ENCODE peak calls at places on chromosomes 16 and 17, in seven cellular contexts. One of them, this sample, is unnamed.

GRCh38 chr17:29292992-29293889 is 707 bp downstream of the NUFIP2 start:
- DNase-seq in prostate gland: peak; percentile 37
- DNase-seq in H1: peak; percentile 78
- DNase-seq in suprapubic skin: peak; percentile 84
- DNase-seq in fibroblast of lung: peak; percentile 45
- DNase-seq in cardiac muscle cell: peak; percentile 84
- DNase-seq in brain microvascular endothelial cell: peak; percentile 18
- DNase-seq in this sample: peak; percentile 83

GRCh38 chr16:2082171-2082982 is 34.6 kb downstream of the TSC2 start:
- DNase-seq in fibroblast of lung: no peak
- DNase-seq in suprapubic skin: no peak
- DNase-seq in brain microvascular endothelial cell: no peak
- DNase-seq in H1: no peak
- DNase-seq in prostate gland: peak; percentile 86
- DNase-seq in cardiac muscle cell: no peak
- DNase-seq in this sample: no peak

GRCh38 chr17:80892900-80893603 is 98.6 kb upstream of the CHMP6 start:
- DNase-seq in cardiac muscle cell: no peak
- DNase-seq in prostate gland: no peak
- DNase-seq in fibroblast of lung: peak; percentile 95
- DNase-seq in suprapubic skin: no peak
- DNase-seq in H1: no peak
- DNase-seq in brain microvascular endothelial cell: peak; percentile 70
- DNase-seq in this sample: no peak

GRCh38 chr17:65690626-65691310 is 129.3 kb upstream of the AXIN2 start:
- DNase-seq in prostate gland: no peak
- DNase-seq in H1: no peak
- DNase-seq in suprapubic skin: no peak
- DNase-seq in fibroblast of lung: no peak
- DNase-seq in brain microvascular endothelial cell: no peak
- DNase-seq in cardiac muscle cell: no peak
- DNase-seq in this sample: no peak

GRCh38 chr17:45170280-45170975 is 8.8 kb downstream of the HEXIM2 start:
- DNase-seq in prostate gland: no peak
- DNase-seq in cardiac muscle cell: no peak
- DNase-seq in suprapubic skin: no peak
- DNase-seq in fibroblast of lung: no peak
- DNase-seq in H1: no peak
- DNase-seq in brain microvascular endothelial cell: no peak
- DNase-seq in this sample: no peak

GRCh38 chr17:40075216-40076100 is 12.7 kb downstream of the THRA start:
- DNase-seq in cardiac muscle cell: peak; percentile 78
- DNase-seq in brain microvascular endothelial cell: no peak
- DNase-seq in H1: peak; percentile 92
- DNase-seq in suprapubic skin: no peak
- DNase-seq in fibroblast of lung: no peak
- DNase-seq in prostate gland: peak; percentile 85
- DNase-seq in this sample: peak; percentile 84

GRCh38 chr17:77203436-77203835 is 62.7 kb downstream of the SEC14L1 start:
- DNase-seq in brain microvascular endothelial cell: no peak
- DNase-seq in H1: no peak
- DNase-seq in suprapubic skin: no peak
- DNase-seq in prostate gland: no peak
- DNase-seq in fibroblast of lung: no peak
- DNase-seq in cardiac muscle cell: no peak
- DNase-seq in this sample: no peak

GRCh38 chr16:56985288-56985961 is 3.9 kb upstream of the NLRC5 start:
- DNase-seq in prostate gland: no peak
- DNase-seq in brain microvascular endothelial cell: peak; percentile 83
- DNase-seq in cardiac muscle cell: no peak
- DNase-seq in fibroblast of lung: peak; percentile 88
- DNase-seq in suprapubic skin: no peak
- DNase-seq in H1: no peak
- DNase-seq in this sample: peak; percentile 73

GRCh38 chr16:48561960-48562393 is 48.0 kb downstream of the N4BP1 start:
- DNase-seq in brain microvascular endothelial cell: peak; percentile 37
- DNase-seq in H1: no peak
- DNase-seq in cardiac muscle cell: no peak
- DNase-seq in suprapubic skin: no peak
- DNase-seq in prostate gland: no peak
- DNase-seq in fibroblast of lung: peak; percentile 68
- DNase-seq in this sample: no peak

GRCh38 chr16:61323456-61323855 is 712.8 kb downstream of the CDH8 start:
- DNase-seq in prostate gland: no peak
- DNase-seq in cardiac muscle cell: no peak
- DNase-seq in brain microvascular endothelial cell: peak; percentile 48
- DNase-seq in fibroblast of lung: peak; percentile 0
- DNase-seq in H1: no peak
- DNase-seq in suprapubic skin: no peak
- DNase-seq in this sample: no peak

GRCh38 chr17:81918762-81919545 is 978 bp upstream of the SIRT7 start:
- DNase-seq in prostate gland: peak; percentile 54
- DNase-seq in cardiac muscle cell: no peak
- DNase-seq in fibroblast of lung: no peak
- DNase-seq in brain microvascular endothelial cell: no peak
- DNase-seq in suprapubic skin: no peak
- DNase-seq in H1: no peak
- DNase-seq in this sample: no peak

GRCh38 chr17:79541038-79541437 is 69.8 kb downstream of the RBFOX3 start:
- DNase-seq in cardiac muscle cell: no peak
- DNase-seq in suprapubic skin: no peak
- DNase-seq in H1: no peak
- DNase-seq in prostate gland: no peak
- DNase-seq in brain microvascular endothelial cell: no peak
- DNase-seq in fibroblast of lung: no peak
- DNase-seq in this sample: no peak

GRCh38 chr16:89038221-89038721 is 55.4 kb upstream of the ACSF3 start:
- DNase-seq in prostate gland: no peak
- DNase-seq in brain microvascular endothelial cell: no peak
- DNase-seq in suprapubic skin: no peak
- DNase-seq in H1: no peak
- DNase-seq in fibroblast of lung: no peak
- DNase-seq in cardiac muscle cell: no peak
- DNase-seq in this sample: no peak

GRCh38 chr17:28381141-28381825 is 9.8 kb downstream of the SARM1 start:
- DNase-seq in cardiac muscle cell: peak; percentile 74
- DNase-seq in H1: peak; percentile 91
- DNase-seq in suprapubic skin: no peak
- DNase-seq in brain microvascular endothelial cell: no peak
- DNase-seq in fibroblast of lung: no peak
- DNase-seq in prostate gland: no peak
- DNase-seq in this sample: peak; percentile 56

GRCh38 chr16:28846080-28846932 is at the start of gene TUFM:
- DNase-seq in suprapubic skin: peak; percentile 98
- DNase-seq in fibroblast of lung: peak; percentile 98
- DNase-seq in H1: peak; percentile 98
- DNase-seq in prostate gland: peak; percentile 97
- DNase-seq in brain microvascular endothelial cell: peak; percentile 97
- DNase-seq in cardiac muscle cell: peak; percentile 99
- DNase-seq in this sample: peak; percentile 99

GRCh38 chr16:28842696-28843095 is 3.5 kb downstream of the TUFM start:
- DNase-seq in prostate gland: no peak
- DNase-seq in fibroblast of lung: no peak
- DNase-seq in brain microvascular endothelial cell: no peak
- DNase-seq in H1: no peak
- DNase-seq in cardiac muscle cell: no peak
- DNase-seq in suprapubic skin: no peak
- DNase-seq in this sample: no peak

GRCh38 chr16:28843766-28844165 is 2.4 kb downstream of the TUFM start:
- DNase-seq in brain microvascular endothelial cell: no peak
- DNase-seq in fibroblast of lung: no peak
- DNase-seq in prostate gland: no peak
- DNase-seq in suprapubic skin: no peak
- DNase-seq in H1: no peak
- DNase-seq in cardiac muscle cell: no peak
- DNase-seq in this sample: no peak

GRCh38 chr16:28845173-28846079 is 722 bp downstream of the TUFM start:
- DNase-seq in cardiac muscle cell: peak; percentile 40
- DNase-seq in H1: no peak
- DNase-seq in fibroblast of lung: peak; percentile 18
- DNase-seq in prostate gland: no peak
- DNase-seq in brain microvascular endothelial cell: peak; percentile 50
- DNase-seq in suprapubic skin: no peak
- DNase-seq in this sample: peak; percentile 69

GRCh38 chr16:28844226-28844885 is 1.8 kb downstream of the TUFM start:
- DNase-seq in fibroblast of lung: no peak
- DNase-seq in suprapubic skin: no peak
- DNase-seq in brain microvascular endothelial cell: no peak
- DNase-seq in prostate gland: no peak
- DNase-seq in cardiac muscle cell: no peak
- DNase-seq in H1: no peak
- DNase-seq in this sample: no peak
- TF ChIP-seq CTCF in fibroblast of lung: no peak
- TF ChIP-seq CTCF in suprapubic skin: no peak
- TF ChIP-seq CTCF in brain microvascular endothelial cell: no peak
- TF ChIP-seq CTCF in prostate gland: no peak
- TF ChIP-seq CTCF in cardiac muscle cell: no peak
- TF ChIP-seq CTCF in H1: no peak
- TF ChIP-seq CTCF in this sample: no peak

GRCh38 chr17:49409066-49409465 is 5.6 kb downstream of the PHB1 start:
- DNase-seq in brain microvascular endothelial cell: no peak
- DNase-seq in H1: no peak
- DNase-seq in fibroblast of lung: no peak
- DNase-seq in suprapubic skin: peak; percentile 40
- DNase-seq in prostate gland: no peak
- DNase-seq in cardiac muscle cell: no peak
- DNase-seq in this sample: no peak
- H3K4me3 ChIP-seq in brain microvascular endothelial cell: no peak overlapping the region
- H3K4me3 ChIP-seq in H1: no peak overlapping the region
- H3K4me3 ChIP-seq in fibroblast of lung: no peak overlapping the region
- H3K4me3 ChIP-seq in suprapubic skin: no peak overlapping the region
- H3K4me3 ChIP-seq in prostate gland: no peak overlapping the region
- H3K4me3 ChIP-seq in cardiac muscle cell: no peak overlapping the region
- H3K4me3 ChIP-seq in this sample: no peak overlapping the region

GRCh38 chr17:72604518-72604917 is 483.7 kb downstream of the SOX9 start:
- DNase-seq in suprapubic skin: no peak
- DNase-seq in cardiac muscle cell: no peak
- DNase-seq in H1: no peak
- DNase-seq in fibroblast of lung: no peak
- DNase-seq in brain microvascular endothelial cell: no peak
- DNase-seq in prostate gland: no peak
- DNase-seq in this sample: no peak

GRCh38 chr17:72600934-72601333 is 480.1 kb downstream of the SOX9 start:
- DNase-seq in H1: no peak
- DNase-seq in cardiac muscle cell: no peak
- DNase-seq in prostate gland: no peak
- DNase-seq in suprapubic skin: no peak
- DNase-seq in brain microvascular endothelial cell: peak; percentile 88
- DNase-seq in fibroblast of lung: peak; percentile 96
- DNase-seq in this sample: no peak

GRCh38 chr17:72605543-72605942 is 484.7 kb downstream of the SOX9 start:
- DNase-seq in prostate gland: no peak
- DNase-seq in suprapubic skin: no peak
- DNase-seq in H1: no peak
- DNase-seq in cardiac muscle cell: no peak
- DNase-seq in brain microvascular endothelial cell: no peak
- DNase-seq in fibroblast of lung: no peak
- DNase-seq in this sample: no peak

GRCh38 chr17:72602517-72603345 is 481.9 kb downstream of the SOX9 start:
- DNase-seq in brain microvascular endothelial cell: peak; percentile 93
- DNase-seq in suprapubic skin: no peak
- DNase-seq in H1: peak; percentile 53
- DNase-seq in cardiac muscle cell: no peak
- DNase-seq in prostate gland: no peak
- DNase-seq in fibroblast of lung: peak; percentile 95
- DNase-seq in this sample: no peak

DNA sequence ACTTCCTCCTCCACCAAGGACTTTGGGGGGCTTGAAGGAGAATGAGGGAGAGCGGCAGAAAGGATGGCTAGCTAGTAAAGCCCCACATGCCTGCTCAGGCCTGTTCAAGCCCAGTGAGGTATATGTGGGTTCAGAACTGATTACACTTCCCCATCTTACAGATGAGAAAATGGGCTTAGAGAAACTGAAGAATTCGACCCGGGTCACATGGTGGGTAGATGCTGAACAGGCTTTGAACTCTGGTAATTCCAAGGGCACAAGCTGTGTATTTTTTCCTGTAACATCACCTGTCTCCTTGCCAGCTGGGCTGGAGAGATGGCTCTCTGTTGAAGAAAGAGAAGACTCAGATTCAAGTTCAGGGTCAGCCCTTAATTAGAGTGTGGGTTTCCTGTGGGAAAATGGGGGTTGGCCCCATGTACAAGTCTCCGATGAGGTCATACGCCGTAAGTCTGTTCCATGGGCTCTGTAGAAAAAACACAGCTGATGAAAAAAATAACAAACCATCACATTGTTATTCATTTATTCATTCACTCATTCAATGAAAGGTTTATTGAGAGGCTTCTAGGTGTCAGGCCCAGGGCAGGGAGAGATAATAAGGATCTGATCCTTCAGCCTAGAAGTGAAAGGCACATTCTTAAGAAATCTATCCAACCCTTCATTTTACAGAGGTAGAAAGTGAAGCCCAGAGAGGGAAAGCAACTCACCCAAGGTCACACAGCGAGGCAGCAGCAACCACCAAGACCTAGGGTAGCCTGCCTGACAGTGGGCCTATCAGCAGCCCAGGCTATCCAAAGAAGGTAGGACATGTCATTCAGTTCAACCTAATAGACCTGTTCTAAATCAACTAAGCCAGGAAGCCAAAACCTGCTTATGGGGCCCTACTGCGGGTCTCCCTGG is 482.8 kb downstream of the SOX9 start:
- DNase-seq in cardiac muscle cell: no peak
- DNase-seq in brain microvascular endothelial cell: peak; percentile 95
- DNase-seq in prostate gland: no peak
- DNase-seq in H1: no peak
- DNase-seq in fibroblast of lung: peak; percentile 96
- DNase-seq in suprapubic skin: no peak
- DNase-seq in this sample: no peak
- H3K27ac ChIP-seq in cardiac muscle cell: no peak overlapping the region
- H3K27ac ChIP-seq in brain microvascular endothelial cell: peak overlapping the region; percentile 100
- H3K27ac ChIP-seq in prostate gland: no peak overlapping the region
- H3K27ac ChIP-seq in H1: no peak overlapping the region
- H3K27ac ChIP-seq in fibroblast of lung: no peak overlapping the region
- H3K27ac ChIP-seq in suprapubic skin: no peak overlapping the region
- H3K27ac ChIP-seq in this sample: no peak overlapping the region

GRCh38 chr16:11794447-11794846 is 2.6 kb downstream of the ZC3H7A start:
- DNase-seq in fibroblast of lung: no peak
- DNase-seq in H1: no peak
- DNase-seq in prostate gland: no peak
- DNase-seq in suprapubic skin: no peak
- DNase-seq in cardiac muscle cell: no peak
- DNase-seq in brain microvascular endothelial cell: no peak
- DNase-seq in this sample: no peak
- TF ChIP-seq CTCF in fibroblast of lung: no peak
- TF ChIP-seq CTCF in H1: no peak
- TF ChIP-seq CTCF in prostate gland: no peak
- TF ChIP-seq CTCF in suprapubic skin: no peak
- TF ChIP-seq CTCF in cardiac muscle cell: no peak
- TF ChIP-seq CTCF in brain microvascular endothelial cell: no peak
- TF ChIP-seq CTCF in this sample: no peak